ENCODE peak calls at places on chromosomes 4 and X, in seven cellular contexts. X is RWPE1, G is A549, B is HL-60, F is endothelial cell, P is mesothelial cell of epicardium, I is GM20000. T is an unnamed sample.

GRCh38 chr4:142959156-142959555 is 113.1 kb upstream of the INPP4B start:
- DNase-seq in X (peak), G (no peak), B (peak), F (no peak), P (no peak), I (no peak), T (no peak)

GRCh38 chr4:100062921-100063320 is 112.8 kb upstream of the H2AZ1 start:
- DNase-seq in X (no peak), G (no peak), B (no peak), F (no peak), P (no peak), I (no peak), T (no peak)

GRCh38 chr4:6894528-6895498 is 14.8 kb upstream of the TBC1D14 start:
- DNase-seq in X (no peak), G (no peak), B (no peak), F (no peak), P (no peak), I (no peak), T (no peak)

GRCh38 chr4:164779811-164780216 is 25.9 kb downstream of the SMIM31 start:
- DNase-seq in X (peak), G (peak), B (no peak), F (peak), P (no peak), I (peak), T (no peak)

GRCh38 chrX:21374994-21375794 is 976 bp downstream of the CNKSR2 start:
- DNase-seq in X (no peak), G (no peak), B (no peak), F (peak), P (no peak), I (peak), T (no peak)

GRCh38 chr4:53605783-53606182 is 14.5 kb upstream of the LNX1 start:
- DNase-seq in X (no peak), G (no peak), B (no peak), F (no peak), P (no peak), I (no peak), T (no peak)

GRCh38 chrX:140918398-140919043 is 83.9 kb upstream of the SPANXB1 start:
- DNase-seq in X (peak), G (peak), B (peak), F (peak), P (no peak), I (peak), T (no peak)

GRCh38 chr4:105923507-105924238 is 28.4 kb downstream of the NPNT start:
- DNase-seq in X (peak), G (no peak), B (no peak), F (no peak), P (no peak), I (no peak), T (no peak)

GRCh38 chr4:54226399-54227260 is 2.5 kb upstream of the PDGFRA start:
- DNase-seq in X (no peak), G (no peak), B (no peak), F (peak), P (no peak), I (peak), T (no peak)

GRCh38 chr4:83358410-83358809 is 23.8 kb upstream of the HPSE start:
- DNase-seq in X (peak), G (peak), B (no peak), F (no peak), P (no peak), I (no peak), T (no peak)

GRCh38 chrX:48971325-48972213 is at the start of gene KCND1:
- DNase-seq in X (no peak), G (no peak), B (no peak), F (peak), P (no peak), I (no peak), T (no peak)

GRCh38 chr4:150229538-150229937 is 151.3 kb downstream of the DCLK2 start:
- DNase-seq in X (peak), G (peak), B (no peak), F (no peak), P (no peak), I (no peak), T (no peak)

GRCh38 chrX:141314441-141314840 is 72.1 kb upstream of the SPANXC start:
- DNase-seq in X (peak), G (no peak), B (no peak), F (no peak), P (no peak), I (no peak), T (no peak)

GRCh38 chr4:140046573-140046972 is 107.4 kb downstream of the MAML3 start:
- DNase-seq in X (no peak), G (no peak), B (no peak), F (no peak), P (no peak), I (no peak), T (no peak)

GRCh38 chrX:130916636-130917422 is 13.8 kb upstream of the ENOX2 start:
- DNase-seq in X (peak), G (peak), B (no peak), F (peak), P (peak), I (peak), T (peak)

GRCh38 chrX:66728818-66729271 is 90.0 kb upstream of the EDA2R start:
- DNase-seq in X (peak), G (peak), B (peak), F (peak), P (peak), I (peak), T (peak)

GRCh38 chr4:124710253-124710849 is 2.2 kb downstream of the ANKRD50 start:
- DNase-seq in X (no peak), G (no peak), B (no peak), F (no peak), P (no peak), I (no peak), T (no peak)

GRCh38 chr4:36041340-36041739 is 203.0 kb downstream of the ARAP2 start:
- DNase-seq in X (no peak), G (no peak), B (no peak), F (no peak), P (no peak), I (no peak), T (no peak)

GRCh38 chr4:89724716-89725115 is 112.2 kb downstream of the SNCA start:
- DNase-seq in X (peak), G (no peak), B (no peak), F (no peak), P (no peak), I (no peak), T (no peak)

GRCh38 chr4:89489338-89489771 is 181.8 kb upstream of the GPRIN3 start:
- DNase-seq in X (no peak), G (no peak), B (no peak), F (peak), P (no peak), I (no peak), T (no peak)

DNA sequence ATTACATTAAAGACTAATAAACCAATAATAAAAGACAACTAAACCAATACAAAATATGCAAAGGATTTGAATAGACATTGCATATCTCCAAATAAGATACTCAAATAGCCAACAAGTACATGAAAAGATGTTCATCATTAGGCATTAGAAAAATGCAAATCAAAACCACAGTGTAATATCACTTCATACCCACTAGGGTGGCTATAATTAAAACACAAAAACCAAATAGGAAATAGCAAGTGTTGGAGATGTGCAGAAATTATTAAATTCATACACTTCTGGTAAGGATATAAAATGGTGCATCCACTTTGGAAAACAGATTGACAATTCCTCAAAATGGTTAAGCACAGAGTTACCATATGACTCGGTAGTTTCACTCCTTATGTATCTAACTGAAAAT is 860.8 kb upstream of the DIAPH2 start:
- DNase-seq in X (no peak), G (no peak), B (no peak), F (no peak), P (no peak), I (no peak), T (no peak)
- TF ChIP-seq CTCF in X (no peak), G (no peak), B (no peak), F (peak), P (peak), I (no peak), T (no peak)

GRCh38 chr4:147847947-147848590 is 116.2 kb downstream of the ARHGAP10 start:
- DNase-seq in X (no peak), G (no peak), B (no peak), F (no peak), P (no peak), I (no peak), T (no peak)

GRCh38 chr4:147848634-147849033 is 116.7 kb downstream of the ARHGAP10 start:
- DNase-seq in X (no peak), G (no peak), B (no peak), F (no peak), P (no peak), I (no peak), T (no peak)

GRCh38 chr4:147854154-147854553 is 122.3 kb downstream of the ARHGAP10 start:
- DNase-seq in X (no peak), G (no peak), B (no peak), F (no peak), P (no peak), I (no peak), T (no peak)

GRCh38 chr4:147853706-147854105 is 121.8 kb downstream of the ARHGAP10 start:
- DNase-seq in X (no peak), G (no peak), B (no peak), F (no peak), P (no peak), I (no peak), T (no peak)

GRCh38 chr4:147851135-147851534 is 119.2 kb downstream of the ARHGAP10 start:
- DNase-seq in X (no peak), G (no peak), B (no peak), F (no peak), P (no peak), I (no peak), T (no peak)
- TF ChIP-seq CTCF in X (no peak), G (no peak), B (no peak), F (no peak), P (no peak), I (no peak), T (no peak)

GRCh38 chr4:173506780-173507211 is 23.2 kb downstream of the HAND2 start:
- DNase-seq in X (no peak), G (no peak), B (no peak), F (peak), P (no peak), I (peak), T (no peak)

GRCh38 chr4:173504181-173504503 is 25.9 kb downstream of the HAND2 start:
- DNase-seq in X (no peak), G (no peak), B (no peak), F (peak), P (no peak), I (no peak), T (no peak)

GRCh38 chr4:173508386-173509002 is 21.5 kb downstream of the HAND2 start:
- DNase-seq in X (no peak), G (no peak), B (no peak), F (no peak), P (no peak), I (no peak), T (no peak)

GRCh38 chr4:173507471-173508385 is 22.3 kb downstream of the HAND2 start:
- DNase-seq in X (no peak), G (no peak), B (no peak), F (no peak), P (no peak), I (no peak), T (no peak)

GRCh38 chr4:173505924-173506779 is 23.9 kb downstream of the HAND2 start:
- DNase-seq in X (peak), G (peak), B (no peak), F (peak), P (no peak), I (peak), T (no peak)
- TF ChIP-seq CTCF in X (peak), G (peak), B (peak), F (peak), P (peak), I (peak), T (no peak)

GRCh38 chrX:4263005-4263404 is 549.6 kb upstream of the PRKX start:
- DNase-seq in X (no peak), G (peak), B (no peak), F (no peak), P (no peak), I (no peak), T (no peak)
- TF ChIP-seq CTCF in X (no peak), G (no peak), B (no peak), F (peak), P (peak), I (no peak), T (no peak)

GRCh38 chrX:15834827-15835595 is 19.6 kb downstream of the AP1S2 start:
- DNase-seq in X (no peak), G (no peak), B (no peak), F (no peak), P (no peak), I (no peak), T (no peak)

GRCh38 chrX:15843960-15844359 is 10.7 kb downstream of the AP1S2 start:
- DNase-seq in X (no peak), G (no peak), B (no peak), F (no peak), P (no peak), I (no peak), T (no peak)

GRCh38 chrX:15834051-15834450 is 20.6 kb downstream of the AP1S2 start:
- DNase-seq in X (no peak), G (no peak), B (no peak), F (no peak), P (no peak), I (no peak), T (no peak)

DNA sequence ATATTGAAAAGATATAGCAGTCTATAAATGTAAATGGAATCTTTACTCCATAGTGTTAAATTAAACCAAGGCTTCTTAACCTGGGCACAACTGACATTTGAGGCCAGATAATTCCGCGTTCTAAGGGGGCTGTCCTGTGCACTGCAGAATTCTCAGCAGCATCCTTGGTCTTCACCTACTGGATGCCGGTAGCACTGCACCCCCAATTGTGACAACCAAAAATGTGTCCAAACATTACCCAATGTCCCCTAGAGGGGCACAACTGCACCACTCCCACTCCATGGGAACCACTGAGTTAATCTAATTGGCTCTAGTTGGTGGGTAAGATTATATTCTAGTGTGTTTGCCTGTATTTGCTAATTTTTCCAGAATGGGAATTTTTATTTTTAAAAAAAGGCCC is 16.6 kb downstream of the AP1S2 start:
- DNase-seq in X (no peak), G (peak), B (no peak), F (peak), P (no peak), I (no peak), T (no peak)
- TF ChIP-seq CTCF in X (no peak), G (no peak), B (no peak), F (peak), P (peak), I (no peak), T (peak)

DNA sequence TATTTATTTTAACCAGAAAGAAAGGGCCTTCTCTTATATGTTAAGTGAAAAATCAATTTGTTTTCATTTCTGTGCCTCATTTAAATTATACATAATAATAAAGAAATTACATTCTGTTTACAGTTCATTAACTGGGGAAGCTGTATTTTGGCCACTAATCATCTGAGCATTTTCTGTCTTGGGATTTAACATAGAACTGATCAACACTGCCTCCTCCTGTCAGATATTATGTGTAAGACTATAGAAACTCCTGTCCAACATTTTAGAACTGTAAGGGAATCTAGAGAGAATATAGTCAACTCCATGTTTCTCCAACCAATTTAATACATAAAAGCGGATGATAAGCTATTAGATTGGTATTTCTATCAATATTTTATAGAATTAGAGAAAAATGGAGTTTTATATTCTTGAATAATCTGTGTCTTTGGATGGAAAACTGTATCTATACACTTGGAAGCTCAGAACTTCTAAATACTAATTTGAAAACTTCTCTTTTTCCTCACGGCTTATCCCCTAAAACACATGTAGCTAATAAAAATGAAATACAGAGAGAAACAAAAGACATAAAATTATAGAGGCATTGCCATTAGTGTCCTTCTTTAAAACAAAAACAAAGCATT is 33.0 kb downstream of the ENPEP start:
- DNase-seq in X (peak), G (peak), B (no peak), F (no peak), P (no peak), I (peak), T (no peak)
- TF ChIP-seq CTCF in X (peak), G (peak), B (no peak), F (no peak), P (no peak), I (no peak), T (peak)

GRCh38 chr4:4288098-4288497 is 1.9 kb downstream of the LYAR start:
- DNase-seq in X (no peak), G (no peak), B (no peak), F (no peak), P (no peak), I (no peak), T (no peak)
- TF ChIP-seq CTCF in X (no peak), G (no peak), B (no peak), F (no peak), P (no peak), I (no peak), T (no peak)